ENCODE peak calls at places on chromosomes 1 and 21, in six cellular contexts. D, X, N, R, W and U are unnamed samples.

GRCh38 chr1:17194981-17195528 is 9.9 kb upstream of the PADI1 start:
- DNase-seq in N (peak), X (peak), W (no peak), R (no peak), D (no peak), U (no peak)

GRCh38 chr1:119449964-119450363 is 35.0 kb downstream of the HSD3B2 start:
- DNase-seq in W (no peak), D (no peak), R (no peak), X (no peak), N (peak), U (peak)

GRCh38 chr21:34544032-34544496 is 32.1 kb upstream of the KCNE1 start:
- DNase-seq in X (peak), D (peak), W (peak), R (no peak), N (peak), U (peak)

GRCh38 chr1:114558548-114558947 is 22.9 kb downstream of the BCAS2 start:
- DNase-seq in N (peak), R (no peak), W (peak), D (peak), X (no peak), U (peak)

GRCh38 chr1:230375795-230376194 is 50.3 kb downstream of the PGBD5 start:
- DNase-seq in W (no peak), D (no peak), R (no peak), X (no peak), N (no peak), U (no peak)

GRCh38 chr1:48673725-48674124 is 103.0 kb downstream of the BEND5 start:
- DNase-seq in X (no peak), N (peak), W (no peak), R (no peak), D (no peak), U (peak)

GRCh38 chr1:39409055-39409816 is 82.2 kb upstream of the BMP8A start:
- DNase-seq in R (no peak), D (peak), N (peak), X (peak), W (peak), U (peak)

GRCh38 chr1:31238986-31239613 is 587 bp downstream of the NKAIN1 start:
- DNase-seq in X (no peak), D (no peak), W (peak), R (no peak), N (peak), U (peak)

GRCh38 chr21:17667256-17667655 is 54.6 kb upstream of the BTG3 start:
- DNase-seq in W (no peak), X (no peak), D (no peak), R (no peak), N (no peak), U (no peak)

GRCh38 chr1:176174108-176174507 is 33.0 kb downstream of the COP1 start:
- DNase-seq in W (peak), R (no peak), X (no peak), D (no peak), N (no peak), U (peak)

GRCh38 chr21:44298301-44298700 is 1.6 kb upstream of the PFKL start:
- DNase-seq in D (peak), W (no peak), R (no peak), N (no peak), X (no peak), U (peak)

GRCh38 chr21:27480841-27481261 is 514.0 kb upstream of the ADAMTS5 start:
- DNase-seq in W (peak), D (peak), X (no peak), R (no peak), N (no peak), U (peak)

GRCh38 chr1:204923209-204923608 is 52.5 kb downstream of the NFASC start:
- DNase-seq in X (no peak), R (no peak), D (no peak), W (no peak), N (no peak), U (no peak)

GRCh38 chr1:32066489-32066873 is 6.3 kb upstream of the TMEM39B start:
- DNase-seq in W (peak), R (no peak), D (peak), X (no peak), N (no peak), U (peak)

GRCh38 chr1:245247356-245247755 is 92.6 kb downstream of the KIF26B start:
- DNase-seq in W (no peak), R (no peak), N (no peak), D (no peak), X (no peak), U (no peak)

GRCh38 chr1:164928223-164928814 is 369.3 kb downstream of the PBX1 start:
- DNase-seq in D (no peak), X (no peak), N (no peak), W (no peak), R (no peak), U (no peak)

GRCh38 chr1:162985816-162986215 is 83.3 kb upstream of the RGS4 start:
- DNase-seq in D (no peak), X (no peak), R (no peak), N (no peak), W (no peak), U (no peak)

GRCh38 chr1:156104065-156104810 is 10.3 kb upstream of the LMNA start:
- DNase-seq in D (peak), X (peak), N (no peak), R (peak), W (peak), U (peak)

GRCh38 chr1:33895396-33895795 is 31.5 kb downstream of the HMGB4 start:
- DNase-seq in R (no peak), W (no peak), D (no peak), N (no peak), X (no peak), U (no peak)

GRCh38 chr1:229437443-229437842 is 3.5 kb upstream of the ACTA1 start:
- DNase-seq in X (no peak), N (no peak), R (no peak), D (peak), W (no peak), U (peak)

GRCh38 chr1:204520834-204521709 is 4.9 kb downstream of the MDM4 start:
- DNase-seq in X (peak), N (no peak), R (peak), D (peak), W (peak), U (peak)

GRCh38 chr1:234969630-234970370 is 158.8 kb downstream of the TOMM20 start:
- DNase-seq in D (peak), R (no peak), W (peak), N (peak), X (no peak), U (peak)

GRCh38 chr1:41418868-41419583 is 57.8 kb downstream of the FOXO6 start:
- DNase-seq in X (no peak), R (no peak), W (peak), N (peak), D (peak), U (peak)

GRCh38 chr1:187390157-187390556 is 561.4 kb downstream of the PLA2G4A start:
- DNase-seq in D (peak), W (no peak), X (no peak), R (no peak), N (peak), U (peak)